ENCODE peak calls at places on chromosomes 7 and 10, in four cellular contexts. One of them, this sample, is unnamed.

GRCh38 chr7:23474098-23474828 is 4.0 kb upstream of the IGF2BP3 start:
- DNase-seq in Panc1: no peak
- DNase-seq in right lobe of liver: peak; percentile 73
- DNase-seq in K562: peak; percentile 98
- DNase-seq in this sample: peak; percentile 98

GRCh38 chr7:1668932-1669485 is 1.1 kb upstream of the ELFN1 start:
- DNase-seq in Panc1: no peak
- DNase-seq in right lobe of liver: no peak
- DNase-seq in K562: peak; percentile 45
- DNase-seq in this sample: no peak

GRCh38 chr10:99233680-99234018 is 2.0 kb downstream of the HPSE2 start:
- DNase-seq in Panc1: no peak
- DNase-seq in right lobe of liver: no peak
- DNase-seq in K562: no peak
- DNase-seq in this sample: no peak

GRCh38 chr7:140605337-140605736 is 35.3 kb downstream of the DENND2A start:
- DNase-seq in Panc1: no peak
- DNase-seq in right lobe of liver: no peak
- DNase-seq in K562: no peak
- DNase-seq in this sample: no peak

GRCh38 chr7:74043523-74043951 is 15.6 kb downstream of the ELN start:
- DNase-seq in Panc1: no peak
- DNase-seq in right lobe of liver: no peak
- DNase-seq in K562: no peak
- DNase-seq in this sample: no peak

GRCh38 chr7:105304040-105304895 is 84.5 kb downstream of the SRPK2 start:
- DNase-seq in Panc1: peak; percentile 30
- DNase-seq in right lobe of liver: no peak
- DNase-seq in K562: no peak
- DNase-seq in this sample: peak; percentile 25

GRCh38 chr10:4708123-4708759 is 117.8 kb upstream of the AKR1E2 start:
- DNase-seq in Panc1: no peak
- DNase-seq in right lobe of liver: no peak
- DNase-seq in K562: peak; percentile 52
- DNase-seq in this sample: no peak

GRCh38 chr10:97319671-97320479 is 804 bp downstream of the FRAT1 start:
- DNase-seq in Panc1: no peak
- DNase-seq in right lobe of liver: peak; percentile 84
- DNase-seq in K562: no peak
- DNase-seq in this sample: peak; percentile 21

GRCh38 chr7:127514499-127514898 is 70.9 kb downstream of the GCC1 start:
- DNase-seq in Panc1: peak; percentile 41
- DNase-seq in right lobe of liver: no peak
- DNase-seq in K562: peak; percentile 48
- DNase-seq in this sample: peak; percentile 45

GRCh38 chr10:101827919-101828600 is 9.8 kb upstream of the OGA start:
- DNase-seq in Panc1: no peak
- DNase-seq in right lobe of liver: peak; percentile 33
- DNase-seq in K562: no peak
- DNase-seq in this sample: no peak
- TF ChIP-seq CTCF in Panc1: no peak
- TF ChIP-seq CTCF in right lobe of liver: no peak
- TF ChIP-seq CTCF in K562: no peak
- TF ChIP-seq CTCF in this sample: no peak

DNA sequence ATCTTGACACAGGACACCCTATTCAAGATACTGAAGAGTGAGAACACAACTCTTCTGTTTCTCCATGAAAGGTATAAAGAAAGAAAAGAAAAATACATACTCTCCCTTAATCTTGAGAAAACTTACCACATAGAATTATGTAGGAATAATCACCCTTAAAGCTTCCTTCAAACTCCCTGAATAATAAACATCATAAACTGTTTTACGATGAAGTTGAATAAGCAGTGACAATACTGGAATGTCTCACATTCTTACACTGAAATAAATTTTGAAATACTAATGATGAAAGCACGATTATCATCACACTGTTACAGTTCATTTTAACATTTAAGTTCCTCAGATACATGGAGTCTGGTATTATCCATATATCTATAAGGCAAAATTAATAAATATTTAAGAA is 306.2 kb downstream of the IPMK start:
- DNase-seq in Panc1: no peak
- DNase-seq in right lobe of liver: no peak
- DNase-seq in K562: no peak
- DNase-seq in this sample: no peak
- H3K27ac ChIP-seq in Panc1: no peak overlapping the region
- H3K27ac ChIP-seq in right lobe of liver: no peak overlapping the region
- H3K27ac ChIP-seq in K562: no peak overlapping the region
- H3K27ac ChIP-seq in this sample: no peak overlapping the region

GRCh38 chr10:72170263-72170662 is 45.5 kb upstream of the ANAPC16 start:
- DNase-seq in Panc1: no peak
- DNase-seq in right lobe of liver: no peak
- DNase-seq in K562: no peak
- DNase-seq in this sample: no peak

GRCh38 chr10:72162978-72163377 is 52.8 kb upstream of the ANAPC16 start:
- DNase-seq in Panc1: no peak
- DNase-seq in right lobe of liver: no peak
- DNase-seq in K562: no peak
- DNase-seq in this sample: peak; percentile 11

DNA sequence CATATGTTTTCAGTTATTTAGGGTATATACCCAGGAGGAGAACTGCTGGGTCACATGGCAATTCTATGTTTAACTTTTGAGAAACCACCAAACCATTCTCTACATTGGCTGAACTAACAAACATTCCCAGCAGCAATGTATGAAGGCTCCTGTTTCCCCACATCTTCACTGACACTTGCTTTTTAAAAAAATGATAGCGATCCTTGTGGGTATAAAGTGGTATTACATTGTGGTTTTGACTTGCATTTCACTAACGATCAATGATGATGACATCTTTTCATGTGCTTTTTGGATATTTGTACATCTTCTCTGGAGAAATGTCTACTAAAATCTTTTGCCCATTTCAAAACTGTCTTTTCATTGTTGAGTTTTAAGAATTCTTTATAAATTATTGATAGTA is 51.2 kb upstream of the ANAPC16 start:
- DNase-seq in Panc1: no peak
- DNase-seq in right lobe of liver: no peak
- DNase-seq in K562: no peak
- DNase-seq in this sample: no peak
- TF ChIP-seq CTCF in Panc1: no peak
- TF ChIP-seq CTCF in right lobe of liver: no peak
- TF ChIP-seq CTCF in K562: peak; percentile 18
- TF ChIP-seq CTCF in this sample: no peak

DNA sequence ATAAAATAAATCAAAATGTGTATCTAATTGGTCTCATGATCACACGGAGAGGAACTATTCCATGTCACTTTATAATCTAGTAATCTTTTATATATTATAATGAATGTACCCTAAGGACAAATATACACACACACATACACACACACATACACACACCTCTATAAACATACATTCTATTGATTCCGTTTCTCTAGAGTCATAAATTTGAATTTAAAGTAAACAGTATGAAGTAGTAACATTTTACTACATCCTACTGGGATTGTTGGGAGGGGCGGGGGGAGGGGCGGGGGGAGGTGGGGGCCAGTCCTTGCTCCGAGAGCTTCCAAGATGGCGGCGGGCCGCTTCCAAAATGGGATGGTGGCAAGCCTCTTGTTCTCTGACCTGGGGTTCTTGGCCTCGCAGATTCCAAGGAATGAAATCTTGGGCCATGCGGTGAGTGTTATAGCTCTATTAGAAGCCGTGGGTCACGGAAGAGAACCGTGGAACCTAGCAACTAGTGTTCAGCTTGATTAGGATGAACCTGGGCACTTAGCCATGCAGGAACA is 143.2 kb downstream of the REEP3 start:
- DNase-seq in Panc1: no peak
- DNase-seq in right lobe of liver: no peak
- DNase-seq in K562: no peak
- DNase-seq in this sample: no peak
- H3K27ac ChIP-seq in Panc1: no peak overlapping the region
- H3K27ac ChIP-seq in right lobe of liver: no peak overlapping the region
- H3K27ac ChIP-seq in K562: no peak overlapping the region
- H3K27ac ChIP-seq in this sample: no peak overlapping the region

DNA sequence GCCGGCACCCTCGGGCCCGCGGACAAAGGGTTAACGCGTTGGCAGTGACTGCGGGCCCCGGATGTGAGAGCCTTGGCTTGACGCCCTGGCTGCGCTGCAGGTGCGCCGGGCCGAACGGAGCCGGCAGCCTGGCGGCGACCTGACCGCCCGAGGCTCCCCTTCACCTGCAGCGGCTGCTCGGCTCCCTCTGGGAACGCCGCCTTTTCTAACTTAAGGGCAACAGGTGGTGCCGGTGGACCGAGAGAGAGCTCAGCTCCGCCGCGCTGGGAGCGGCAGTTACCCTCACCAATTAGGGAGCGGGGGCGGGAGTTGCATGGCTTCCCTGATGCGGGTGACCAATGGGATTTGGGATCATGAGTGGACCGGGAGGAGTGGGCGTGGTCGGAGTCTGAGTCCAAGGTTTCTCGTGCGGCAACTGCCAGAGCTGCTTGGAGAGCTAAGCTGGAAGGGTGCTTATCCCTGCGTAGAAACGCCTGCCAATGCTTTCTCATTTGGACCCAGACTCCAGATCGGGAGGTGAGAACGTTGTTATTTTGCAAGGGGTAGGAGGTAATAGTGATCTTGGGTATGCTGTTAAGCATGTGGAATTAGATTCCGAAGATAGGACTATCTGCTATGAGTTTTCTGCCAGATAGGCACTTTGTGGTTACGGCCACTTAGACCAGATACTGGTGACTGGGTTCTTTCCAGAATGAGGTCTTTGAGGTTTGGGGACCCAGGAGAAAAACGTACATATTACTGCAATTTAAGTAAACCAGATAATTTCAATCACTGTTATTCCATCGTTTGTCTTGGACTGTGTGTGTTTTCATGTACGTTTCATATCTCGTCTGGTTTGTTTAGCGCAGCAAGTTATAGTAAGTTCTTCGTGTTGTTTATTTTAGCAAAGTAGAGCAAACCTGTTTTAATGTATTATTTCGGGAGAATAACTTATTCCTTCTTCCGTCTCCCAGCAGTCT is at the start of gene ARL4A:
- DNase-seq in Panc1: peak; percentile 94
- DNase-seq in right lobe of liver: peak; percentile 99
- DNase-seq in K562: peak; percentile 100
- DNase-seq in this sample: peak; percentile 100
- TF ChIP-seq CTCF in Panc1: no peak
- TF ChIP-seq CTCF in right lobe of liver: peak; percentile 21
- TF ChIP-seq CTCF in K562: peak; percentile 83
- TF ChIP-seq CTCF in this sample: peak; percentile 18

GRCh38 chr10:115850666-115851065 is 422.3 kb downstream of the GFRA1 start:
- DNase-seq in Panc1: no peak
- DNase-seq in right lobe of liver: no peak
- DNase-seq in K562: no peak
- DNase-seq in this sample: no peak

GRCh38 chr10:115846528-115846927 is 426.5 kb downstream of the GFRA1 start:
- DNase-seq in Panc1: no peak
- DNase-seq in right lobe of liver: no peak
- DNase-seq in K562: no peak
- DNase-seq in this sample: no peak

GRCh38 chr10:115845958-115846357 is 427.0 kb downstream of the GFRA1 start:
- DNase-seq in Panc1: no peak
- DNase-seq in right lobe of liver: no peak
- DNase-seq in K562: no peak
- DNase-seq in this sample: no peak

GRCh38 chr10:115851689-115852088 is 421.3 kb downstream of the GFRA1 start:
- DNase-seq in Panc1: no peak
- DNase-seq in right lobe of liver: no peak
- DNase-seq in K562: no peak
- DNase-seq in this sample: no peak

GRCh38 chr10:115849197-115849596 is 423.8 kb downstream of the GFRA1 start:
- DNase-seq in Panc1: no peak
- DNase-seq in right lobe of liver: no peak
- DNase-seq in K562: no peak
- DNase-seq in this sample: no peak
- H3K27ac ChIP-seq in Panc1: no peak overlapping the region
- H3K27ac ChIP-seq in right lobe of liver: no peak overlapping the region
- H3K27ac ChIP-seq in K562: no peak overlapping the region
- H3K27ac ChIP-seq in this sample: no peak overlapping the region

DNA sequence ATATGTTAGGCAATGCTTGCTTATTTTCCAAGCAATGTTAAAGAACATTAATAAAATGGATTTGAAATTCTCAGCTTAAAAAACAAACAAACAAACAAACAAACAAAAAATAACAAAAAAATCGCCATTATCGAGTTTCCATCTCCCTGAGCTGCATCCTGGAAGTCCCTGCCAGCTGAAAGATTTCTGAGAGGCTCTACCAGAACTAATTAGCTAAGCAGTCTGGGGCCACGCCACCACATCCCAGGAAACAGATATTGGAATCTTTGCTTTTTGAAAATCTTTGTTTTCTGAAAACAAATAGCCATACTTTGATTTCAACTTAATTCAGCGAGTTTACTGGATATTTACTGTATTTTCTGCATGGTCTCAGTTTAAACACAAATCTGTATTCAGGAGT is 143.6 kb downstream of the LSMEM1 start:
- DNase-seq in Panc1: no peak
- DNase-seq in right lobe of liver: no peak
- DNase-seq in K562: no peak
- DNase-seq in this sample: no peak
- TF ChIP-seq CTCF in Panc1: no peak
- TF ChIP-seq CTCF in right lobe of liver: no peak
- TF ChIP-seq CTCF in K562: no peak
- TF ChIP-seq CTCF in this sample: no peak

This sample was measured in RWPE1.